ENCODE peak calls at places on chromosomes 3 and 15, in six cellular contexts. One of them, this sample, is unnamed.
A peak's percentile ranks its signal among the peaks of the same experiment; 100 is the strongest.

GRCh38 chr3:48402281-48402732 is 27.6 kb downstream of the PLXNB1 start:
- DNase-seq in astrocyte of the spinal cord: peak; percentile 94
- DNase-seq in neural progenitor cell: no peak
- DNase-seq in NCI-H2081: no peak
- DNase-seq in dorsolateral prefrontal cortex: peak; percentile 52
- DNase-seq in mesendoderm: no peak
- DNase-seq in this sample: no peak

GRCh38 chr15:40793216-40793989 is 13.5 kb upstream of the ZFYVE19 start:
- DNase-seq in astrocyte of the spinal cord: peak; percentile 96
- DNase-seq in neural progenitor cell: no peak
- DNase-seq in NCI-H2081: peak; percentile 11
- DNase-seq in dorsolateral prefrontal cortex: no peak
- DNase-seq in mesendoderm: no peak
- DNase-seq in this sample: no peak

GRCh38 chr15:68314563-68314962 is 37.0 kb downstream of the FEM1B start:
- DNase-seq in astrocyte of the spinal cord: no peak
- DNase-seq in neural progenitor cell: no peak
- DNase-seq in NCI-H2081: no peak
- DNase-seq in dorsolateral prefrontal cortex: peak; percentile 30
- DNase-seq in mesendoderm: no peak
- DNase-seq in this sample: no peak

GRCh38 chr3:102090646-102091045 is 241.3 kb downstream of the NFKBIZ start:
- DNase-seq in astrocyte of the spinal cord: peak; percentile 68
- DNase-seq in neural progenitor cell: no peak
- DNase-seq in NCI-H2081: no peak
- DNase-seq in dorsolateral prefrontal cortex: no peak
- DNase-seq in mesendoderm: no peak
- DNase-seq in this sample: no peak

GRCh38 chr3:37970802-37971201 is 19.8 kb upstream of the VILL start:
- DNase-seq in astrocyte of the spinal cord: no peak
- DNase-seq in neural progenitor cell: no peak
- DNase-seq in NCI-H2081: no peak
- DNase-seq in dorsolateral prefrontal cortex: no peak
- DNase-seq in mesendoderm: no peak
- DNase-seq in this sample: no peak

GRCh38 chr3:64848822-64849221 is 161.0 kb upstream of the ADAMTS9 start:
- DNase-seq in astrocyte of the spinal cord: no peak
- DNase-seq in neural progenitor cell: no peak
- DNase-seq in NCI-H2081: no peak
- DNase-seq in dorsolateral prefrontal cortex: no peak
- DNase-seq in mesendoderm: no peak
- DNase-seq in this sample: no peak

GRCh38 chr15:43132830-43133428 is 457 bp upstream of the TMEM62 start:
- DNase-seq in astrocyte of the spinal cord: no peak
- DNase-seq in neural progenitor cell: peak; percentile 7
- DNase-seq in NCI-H2081: peak; percentile 1
- DNase-seq in dorsolateral prefrontal cortex: no peak
- DNase-seq in mesendoderm: no peak
- DNase-seq in this sample: no peak

GRCh38 chr3:40737343-40737742 is 212.6 kb downstream of the ZNF621 start:
- DNase-seq in astrocyte of the spinal cord: no peak
- DNase-seq in neural progenitor cell: no peak
- DNase-seq in NCI-H2081: no peak
- DNase-seq in dorsolateral prefrontal cortex: no peak
- DNase-seq in mesendoderm: no peak
- DNase-seq in this sample: no peak

GRCh38 chr3:10263549-10264363 is 15.5 kb downstream of the TATDN2 start:
- DNase-seq in astrocyte of the spinal cord: peak; percentile 57
- DNase-seq in neural progenitor cell: peak; percentile 79
- DNase-seq in NCI-H2081: no peak
- DNase-seq in dorsolateral prefrontal cortex: no peak
- DNase-seq in mesendoderm: peak; percentile 85
- DNase-seq in this sample: no peak